ENCODE peak calls at places on chromosomes 1 and 21, in six cellular contexts. Z, S, R, K, D and C are unnamed samples. For H3K4me1, the result is how much of the 10 kb centered on the place peaks cover.

GRCh38 chr1:230113605-230114241 is 46.7 kb downstream of the GALNT2 start:
- DNase-seq in Z (no peak), K (peak), S (peak), D (peak), R (no peak), C (no peak)

GRCh38 chr1:58013237-58013636 is 533.3 kb downstream of the OMA1 start:
- DNase-seq in K (no peak), R (no peak), D (no peak), S (no peak), Z (no peak), C (no peak)

GRCh38 chr1:224592636-224593579 is 23.2 kb upstream of the CNIH3 start:
- DNase-seq in S (peak), Z (no peak), R (no peak), D (no peak), K (no peak), C (no peak)

GRCh38 chr1:49356594-49356993 is 579.9 kb upstream of the BEND5 start:
- DNase-seq in Z (no peak), K (no peak), D (no peak), R (no peak), S (peak), C (no peak)

GRCh38 chr1:181801617-181802016 is 259.9 kb downstream of the ZNF648 start:
- DNase-seq in K (no peak), R (no peak), D (no peak), Z (no peak), S (no peak), C (no peak)

GRCh38 chr1:224521904-224522734 is 87.5 kb upstream of the WDR26 start:
- DNase-seq in R (no peak), S (no peak), Z (no peak), K (no peak), D (no peak), C (no peak)

GRCh38 chr1:1573843-1574720 is 581 bp downstream of the SSU72 start:
- DNase-seq in Z (peak), S (peak), D (peak), K (peak), R (peak), C (peak)

GRCh38 chr1:81617308-81618027 is 183.3 kb upstream of the ADGRL2 start:
- DNase-seq in K (no peak), R (no peak), Z (no peak), D (no peak), S (no peak), C (no peak)

GRCh38 chr1:117565745-117566455 is 39.9 kb upstream of the TENT5C start:
- DNase-seq in K (no peak), Z (no peak), S (no peak), D (no peak), R (no peak), C (no peak)

GRCh38 chr1:212381509-212381908 is 33.2 kb downstream of the PACC1 start:
- DNase-seq in D (no peak), Z (no peak), K (no peak), R (no peak), S (no peak), C (peak)

GRCh38 chr1:83882906-83883305 is 116.0 kb downstream of the TTLL7 start:
- DNase-seq in D (peak), S (peak), K (no peak), R (peak), Z (no peak), C (no peak)

GRCh38 chr1:44251989-44252625 is 38.8 kb downstream of the DMAP1 start:
- DNase-seq in K (no peak), Z (no peak), R (no peak), S (no peak), D (no peak), C (no peak)

GRCh38 chr1:246580497-246581047 is 14.3 kb downstream of the CNST start:
- DNase-seq in Z (no peak), K (no peak), D (no peak), R (no peak), S (no peak), C (no peak)

GRCh38 chr1:118983558-118984021 is 4.6 kb downstream of the TBX15 start:
- DNase-seq in D (no peak), Z (no peak), S (no peak), K (no peak), R (no peak), C (no peak)

GRCh38 chr21:36913247-36914169 is 53.0 kb downstream of the HLCS start:
- DNase-seq in Z (no peak), D (no peak), R (no peak), S (peak), K (no peak), C (no peak)

GRCh38 chr21:44441581-44442265 is 13.6 kb upstream of the LRRC3 start:
- DNase-seq in K (peak), R (no peak), D (peak), Z (no peak), S (no peak), C (peak)
- H3K4me1 ChIP-seq in K (under half), R (under half), D (under half), Z (under half), S (under half), C (under half)

DNA sequence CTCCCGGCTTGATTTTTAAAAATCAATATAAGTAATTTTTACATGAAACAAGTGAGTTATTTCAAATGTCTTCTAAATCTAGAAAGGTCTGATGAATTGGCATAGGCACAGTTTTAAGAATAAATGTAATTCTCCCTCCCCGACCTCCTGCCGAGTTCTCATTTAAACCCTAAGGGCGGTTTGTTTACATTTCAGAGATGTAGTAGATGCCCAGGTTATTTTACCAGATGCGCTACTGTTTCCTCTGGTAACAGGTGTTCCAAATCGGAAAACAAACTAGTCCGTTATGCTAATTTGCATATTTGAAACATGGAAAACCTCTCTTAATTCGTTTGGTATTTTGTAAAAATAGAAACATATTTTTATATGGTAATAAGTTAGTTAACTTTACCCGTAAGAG is 53.8 kb upstream of the CFAP126 start:
- DNase-seq in S (no peak), K (no peak), Z (no peak), R (no peak), D (no peak), C (no peak)
- H3K4me3 ChIP-seq in S (no peak), K (no peak), Z (no peak), R (no peak), D (no peak), C (no peak)

GRCh38 chr21:44942566-44942965 is 2.7 kb downstream of the SLX9 start:
- DNase-seq in S (no peak), D (no peak), K (no peak), Z (no peak), R (peak), C (no peak)
- H3K27ac ChIP-seq in S (no peak), D (no peak), K (no peak), Z (no peak), R (no peak), C (no peak)

GRCh38 chr21:43726686-43727570 is 8.0 kb downstream of the PDXK start:
- DNase-seq in S (no peak), K (no peak), R (no peak), D (no peak), Z (no peak), C (no peak)
- H3K4me1 ChIP-seq in S (half or more), K (under half), R (under half), D (under half), Z (under half), C (half or more)

DNA sequence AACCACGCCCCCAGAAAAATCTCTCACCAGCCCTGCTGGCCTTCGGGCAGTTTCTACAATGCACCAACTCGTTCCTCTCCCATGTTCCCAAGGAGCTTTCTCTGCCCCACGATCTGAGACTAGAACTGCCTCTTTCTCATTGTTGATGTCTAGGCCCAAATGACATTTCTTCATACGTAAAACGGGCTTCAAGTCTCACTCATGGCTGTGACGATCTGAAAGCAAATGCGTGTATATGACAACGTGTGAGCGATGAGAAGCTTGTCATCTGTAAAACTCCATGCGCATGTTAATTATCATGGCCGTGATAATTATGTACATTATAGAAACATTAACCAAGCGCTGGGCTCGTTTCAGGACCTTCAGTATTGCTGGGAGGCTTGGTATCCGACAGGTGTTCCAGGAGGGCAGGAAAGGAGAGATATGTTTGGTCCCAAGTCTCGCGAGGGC is 693 bp upstream of the NIPAL3 start:
- DNase-seq in Z (no peak), D (no peak), K (no peak), S (no peak), R (peak), C (no peak)
- H3K4me3 ChIP-seq in Z (peak), D (no peak), K (no peak), S (peak), R (peak), C (peak)

DNA sequence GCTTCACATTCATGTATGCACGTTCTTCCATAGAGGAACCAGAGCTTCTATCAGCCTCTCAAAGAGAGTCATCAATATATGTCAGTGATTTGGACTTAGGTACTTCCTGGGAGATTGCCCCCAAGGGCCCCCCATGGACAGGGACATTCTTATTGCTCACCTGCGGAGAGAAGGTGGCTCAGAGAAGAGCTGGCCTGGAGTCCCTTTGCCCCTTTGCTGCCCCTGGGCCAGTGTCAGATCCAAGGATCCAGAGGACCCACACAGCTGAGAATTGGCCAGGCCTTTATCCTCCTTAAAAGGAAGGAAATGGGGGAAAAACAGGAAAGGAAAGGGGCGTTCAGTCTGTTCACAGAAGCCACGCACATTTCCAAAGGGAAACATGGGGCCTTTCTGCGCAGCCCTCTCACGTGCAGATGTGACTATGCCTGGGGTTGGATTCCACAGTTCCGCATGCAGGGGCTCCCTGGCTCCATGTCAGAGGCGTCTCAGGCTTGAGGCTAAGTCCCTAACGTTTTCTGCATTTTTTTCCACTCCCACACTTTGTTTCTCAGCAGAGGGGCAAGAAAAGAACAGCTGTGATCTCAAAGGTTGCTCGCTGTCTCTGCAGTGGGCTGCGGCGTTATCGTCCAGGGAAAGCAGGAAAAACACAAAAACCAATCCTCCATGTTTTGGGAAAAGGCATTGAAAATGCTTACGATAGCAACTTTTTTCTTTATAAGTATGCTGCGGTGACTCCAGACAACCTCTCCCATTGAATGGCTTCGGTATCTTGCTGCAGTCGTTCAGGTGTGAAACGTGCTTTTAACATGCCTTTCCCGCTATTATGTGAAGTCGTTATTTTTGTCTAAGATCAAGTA is 5.9 kb downstream of the C1orf226 start:
- DNase-seq in S (no peak), D (no peak), R (no peak), Z (no peak), K (no peak), C (no peak)
- H3K27ac ChIP-seq in S (no peak), D (peak), R (no peak), Z (peak), K (no peak), C (no peak)

DNA sequence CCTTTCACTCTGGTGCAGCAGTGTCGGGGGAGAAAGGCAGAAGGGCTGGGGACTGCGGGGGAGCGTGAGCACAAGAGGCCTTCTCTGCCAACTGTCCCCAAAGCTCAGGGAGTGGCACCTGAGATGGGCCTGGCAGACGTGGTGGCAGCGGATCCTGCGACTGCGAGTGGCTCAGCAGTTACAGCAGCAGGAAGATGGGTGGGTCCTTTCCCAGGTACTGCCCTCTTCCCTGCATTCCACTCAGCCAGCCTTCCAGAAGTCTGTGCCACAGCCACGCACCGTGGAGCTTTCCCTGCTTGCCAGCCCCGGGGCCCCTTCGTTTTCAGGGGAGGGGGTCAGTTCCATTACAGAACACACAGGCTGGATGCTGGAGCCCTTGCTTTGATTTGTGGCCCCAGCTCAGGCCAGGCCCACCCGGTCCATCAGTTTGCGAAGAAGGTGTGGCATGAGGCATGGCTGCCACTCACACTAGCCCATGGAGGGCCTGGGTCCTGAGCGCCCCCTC is 17.2 kb downstream of the MTHFR start:
- DNase-seq in R (no peak), Z (no peak), K (peak), D (no peak), S (no peak), C (peak)
- H3K4me1 ChIP-seq in R (under half), Z (under half), K (under half), D (under half), S (under half), C (half or more)

GRCh38 chr1:3126756-3127718 is 58.0 kb downstream of the PRDM16 start:
- DNase-seq in K (no peak), D (no peak), R (no peak), S (no peak), Z (no peak), C (no peak)
- H3K4me3 ChIP-seq in K (no peak), D (no peak), R (no peak), S (no peak), Z (no peak), C (no peak)

DNA sequence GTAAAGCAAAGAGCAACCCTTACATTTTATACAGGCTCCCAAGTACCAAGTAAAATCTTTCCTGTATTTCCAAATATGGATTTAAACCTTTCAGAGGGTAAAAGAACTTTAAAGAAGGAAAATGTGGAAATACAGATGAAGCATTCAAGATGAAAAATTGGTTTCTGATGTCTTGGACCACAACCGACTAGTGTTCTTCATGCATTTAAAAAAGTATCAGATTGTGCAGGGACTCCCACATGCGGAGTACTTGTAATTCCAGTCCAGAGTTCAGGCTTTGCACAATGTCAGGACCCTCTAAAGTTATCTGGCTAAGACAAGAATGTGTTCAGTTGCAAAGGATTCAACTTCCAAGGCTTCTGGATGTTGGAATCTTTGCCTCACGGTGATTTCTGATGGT is 66.6 kb downstream of the RGL1 start:
- DNase-seq in K (no peak), Z (no peak), S (no peak), D (no peak), R (no peak), C (no peak)
- H3K27ac ChIP-seq in K (no peak), Z (no peak), S (peak), D (peak), R (peak), C (peak)